ENCODE peak calls at places on chromosomes 12 and 14, in four cellular contexts. O, B, R and H are unnamed samples.
A peak's percentile ranks its signal among the peaks of the same experiment; 100 is the strongest.

GRCh38 chr12:96063046-96063445 is 27.7 kb upstream of the LTA4H start:
- DNase-seq in O (no peak), B (no peak), R (peak; percentile 26), H (no peak)

GRCh38 chr12:71469235-71469873 is 29.8 kb downstream of the LGR5 start:
- DNase-seq in O (no peak), B (no peak), R (no peak), H (no peak)

GRCh38 chr14:105411985-105412767 is 7.5 kb upstream of the MTA1 start:
- DNase-seq in O (no peak), B (no peak), R (no peak), H (peak; percentile 71)

GRCh38 chr12:90729741-90730140 is 225.2 kb downstream of the CCER1 start:
- DNase-seq in O (no peak), B (no peak), R (no peak), H (no peak)

GRCh38 chr14:73634333-73634833 is 10.4 kb upstream of the DNAL1 start:
- DNase-seq in O (no peak), B (no peak), R (no peak), H (no peak)

GRCh38 chr14:77256694-77257093 is 14.3 kb downstream of the NGB start:
- DNase-seq in O (no peak), B (no peak), R (no peak), H (no peak)

GRCh38 chr14:92645841-92646478 is 102.5 kb downstream of the LGMN start:
- DNase-seq in O (no peak), B (no peak), R (no peak), H (no peak)

GRCh38 chr12:10540776-10541205 is 35.1 kb downstream of the EIF2S3B start:
- DNase-seq in O (no peak), B (no peak), R (no peak), H (no peak)

GRCh38 chr12:43921666-43922337 is 85.9 kb downstream of the TMEM117 start:
- DNase-seq in O (no peak), B (no peak), R (no peak), H (no peak)

GRCh38 chr14:75249251-75249957 is 29.2 kb upstream of the FOS start:
- DNase-seq in O (peak; percentile 82), B (peak; percentile 81), R (peak; percentile 90), H (no peak)

GRCh38 chr14:100747021-100747586 is 20.4 kb downstream of the DLK1 start:
- DNase-seq in O (no peak), B (no peak), R (no peak), H (no peak)

GRCh38 chr14:74574092-74574438 is 38.0 kb downstream of the LTBP2 start:
- DNase-seq in O (peak; percentile 37), B (no peak), R (peak; percentile 53), H (no peak)

GRCh38 chr12:20194171-20194570 is 174.2 kb upstream of the PDE3A start:
- DNase-seq in O (no peak), B (no peak), R (no peak), H (no peak)

GRCh38 chr14:97571861-97572555 is 774.8 kb downstream of the VRK1 start:
- DNase-seq in O (no peak), B (no peak), R (no peak), H (no peak)

GRCh38 chr14:106551265-106551664 is 1024.9 kb downstream of the TMEM121 start:
- DNase-seq in O (no peak), B (no peak), R (no peak), H (no peak)